ENCODE peak calls at places on chromosomes 1 and 21, in nine cellular contexts. F is heart left ventricle, D is dorsolateral prefrontal cortex, P is AG09309, K is fibroblast of lung, Q is IMR-90, R is body of pancreas, Y is endodermal cell, B is left lung. G is an unnamed sample.

GRCh38 chr1:111851552-111851951 is 95.9 kb downstream of the DDX20 start:
- DNase-seq in Q (no peak), F (no peak), D (no peak), R (no peak), B (no peak), P (no peak), Y (peak), K (no peak), G (no peak)

GRCh38 chr21:46509760-46510159 is 51.1 kb downstream of the DIP2A start:
- DNase-seq in F (no peak), R (peak), B (peak), P (no peak), Q (peak), D (no peak), K (no peak), Y (no peak), G (no peak)

GRCh38 chr1:43914576-43915525 is 18.8 kb upstream of the ARTN start:
- DNase-seq in R (no peak), P (no peak), F (peak), D (no peak), B (no peak), Y (no peak), K (no peak), Q (no peak), G (no peak)

GRCh38 chr1:226476657-226477319 is 68.9 kb upstream of the PARP1 start:
- DNase-seq in F (no peak), Y (no peak), P (no peak), D (no peak), Q (peak), R (no peak), B (no peak), K (no peak), G (no peak)

GRCh38 chr1:170536924-170537551 is 5.1 kb downstream of the GORAB start:
- DNase-seq in P (no peak), Y (no peak), Q (no peak), F (no peak), B (no peak), D (no peak), R (no peak), K (peak), G (no peak)

GRCh38 chr1:155192346-155193274 is 15.1 kb downstream of the THBS3 start:
- DNase-seq in D (no peak), B (peak), Q (no peak), K (no peak), R (peak), F (peak), P (no peak), Y (peak), G (no peak)

GRCh38 chr1:4173731-4174130 is 273.7 kb upstream of the C1orf174 start:
- DNase-seq in Y (no peak), D (peak), B (no peak), F (no peak), Q (no peak), R (no peak), P (no peak), K (no peak), G (no peak)

GRCh38 chr1:208083016-208083714 is 161.0 kb downstream of the PLXNA2 start:
- DNase-seq in R (no peak), Y (peak), K (no peak), D (no peak), F (no peak), B (no peak), P (no peak), Q (no peak), G (no peak)

GRCh38 chr1:25048728-25049127 is 118.7 kb upstream of the RUNX3 start:
- DNase-seq in Q (no peak), Y (no peak), K (no peak), R (no peak), B (no peak), D (no peak), P (no peak), F (no peak), G (no peak)

GRCh38 chr1:245863566-245864184 is 643.4 kb downstream of the SMYD3 start:
- DNase-seq in K (peak), Y (no peak), F (no peak), B (no peak), P (no peak), Q (peak), R (no peak), D (no peak), G (no peak)

GRCh38 chr1:44684525-44684924 is 10.0 kb downstream of the ARMH1 start:
- DNase-seq in Y (no peak), K (no peak), Q (no peak), D (no peak), R (no peak), F (no peak), P (no peak), B (peak), G (no peak)

GRCh38 chr21:23853796-23854379 is 1753.4 kb downstream of the MRPL39 start:
- DNase-seq in F (no peak), D (no peak), R (no peak), Q (peak), P (no peak), B (no peak), Y (no peak), K (peak), G (no peak)

GRCh38 chr1:207152792-207153434 is 48.9 kb downstream of the C4BPA start:
- DNase-seq in K (no peak), Y (peak), D (no peak), B (no peak), Q (peak), P (no peak), R (no peak), F (no peak), G (no peak)

GRCh38 chr1:83583351-83584014 is 415.4 kb downstream of the TTLL7 start:
- DNase-seq in R (no peak), P (no peak), Q (no peak), B (no peak), K (no peak), D (no peak), F (no peak), Y (peak), G (no peak)

GRCh38 chr1:31739281-31739853 is 24.8 kb downstream of the ADGRB2 start:
- DNase-seq in F (no peak), K (no peak), R (no peak), B (peak), D (no peak), P (no peak), Y (peak), Q (no peak), G (no peak)

GRCh38 chr1:217734973-217735372 is 103.8 kb downstream of the SPATA17 start:
- DNase-seq in Y (no peak), R (no peak), B (no peak), P (peak), D (no peak), K (peak), Q (no peak), F (no peak), G (no peak)

GRCh38 chr1:11707621-11708276 is 16.2 kb downstream of the DRAXIN start:
- DNase-seq in Q (no peak), Y (peak), P (no peak), R (peak), B (peak), D (no peak), F (peak), K (no peak), G (peak)

GRCh38 chr1:16960560-16961296 is 19.7 kb downstream of the MFAP2 start:
- DNase-seq in F (peak), P (no peak), K (peak), B (peak), R (peak), Q (peak), Y (peak), D (peak), G (peak)

GRCh38 chr1:217721692-217722091 is 90.5 kb downstream of the SPATA17 start:
- DNase-seq in F (no peak), R (no peak), P (no peak), B (no peak), K (peak), D (no peak), Y (no peak), Q (no peak), G (no peak)

GRCh38 chr1:71986181-71986580 is 296.2 kb downstream of the NEGR1 start:
- DNase-seq in D (no peak), Y (no peak), K (peak), B (no peak), R (no peak), P (no peak), F (no peak), Q (peak), G (no peak)

GRCh38 chr1:42189931-42190853 is 25.6 kb upstream of the GUCA2A start:
- DNase-seq in Y (no peak), F (no peak), Q (peak), P (no peak), K (no peak), D (no peak), R (no peak), B (no peak), G (no peak)

GRCh38 chr1:174074757-174075156 is 52.6 kb upstream of the RC3H1 start:
- DNase-seq in F (no peak), Q (peak), Y (no peak), B (no peak), D (no peak), P (peak), R (no peak), K (peak), G (no peak)

GRCh38 chr1:201397675-201398074 is 1.4 kb downstream of the LAD1 start:
- DNase-seq in R (no peak), K (no peak), Q (peak), P (no peak), D (no peak), F (no peak), Y (no peak), B (no peak), G (no peak)

GRCh38 chr1:231040019-231040799 is at the start of gene FAM89A:
- DNase-seq in K (no peak), R (peak), P (no peak), Q (no peak), F (peak), Y (peak), D (no peak), B (peak), G (peak)

GRCh38 chr21:18646114-18646513 is 242.5 kb upstream of the TMPRSS15 start:
- DNase-seq in K (no peak), Q (no peak), P (no peak), D (no peak), R (no peak), B (no peak), Y (no peak), F (no peak), G (no peak)

GRCh38 chr1:119613769-119614358 is 34.2 kb downstream of the ZNF697 start:
- DNase-seq in Y (peak), Q (peak), F (peak), R (peak), K (peak), P (peak), D (peak), B (peak), G (peak)

GRCh38 chr1:15702722-15703550 is 18.8 kb downstream of the PLEKHM2 start:
- DNase-seq in Q (peak), R (peak), Y (peak), B (no peak), K (no peak), D (no peak), P (no peak), F (peak), G (no peak)

GRCh38 chr21:27190601-27191000 is 223.7 kb upstream of the ADAMTS5 start:
- DNase-seq in K (peak), D (no peak), B (peak), P (peak), R (no peak), Y (no peak), F (no peak), Q (peak), G (no peak)

GRCh38 chr1:210257698-210258395 is 25.3 kb downstream of the SERTAD4 start:
- DNase-seq in R (no peak), K (no peak), B (no peak), Q (no peak), D (no peak), P (no peak), Y (no peak), F (no peak), G (no peak)

GRCh38 chr1:11842154-11843041 is 5.2 kb downstream of the NPPA start:
- DNase-seq in P (no peak), Y (no peak), R (no peak), F (peak), B (no peak), Q (peak), D (no peak), K (no peak), G (peak)

GRCh38 chr1:43963890-43964289 is 5.9 kb upstream of the DPH2 start:
- DNase-seq in D (no peak), Q (no peak), K (no peak), P (no peak), R (no peak), F (no peak), Y (no peak), B (no peak), G (no peak)

GRCh38 chr1:9576903-9577302 is 11.8 kb upstream of the TMEM201 start:
- DNase-seq in R (no peak), F (no peak), B (no peak), Y (peak), Q (no peak), K (no peak), D (no peak), P (no peak), G (no peak)

GRCh38 chr1:228061411-228062084 is 21.0 kb upstream of the ARF1 start:
- DNase-seq in B (peak), F (peak), Y (no peak), Q (no peak), R (no peak), P (no peak), K (no peak), D (no peak), G (no peak)

DNA sequence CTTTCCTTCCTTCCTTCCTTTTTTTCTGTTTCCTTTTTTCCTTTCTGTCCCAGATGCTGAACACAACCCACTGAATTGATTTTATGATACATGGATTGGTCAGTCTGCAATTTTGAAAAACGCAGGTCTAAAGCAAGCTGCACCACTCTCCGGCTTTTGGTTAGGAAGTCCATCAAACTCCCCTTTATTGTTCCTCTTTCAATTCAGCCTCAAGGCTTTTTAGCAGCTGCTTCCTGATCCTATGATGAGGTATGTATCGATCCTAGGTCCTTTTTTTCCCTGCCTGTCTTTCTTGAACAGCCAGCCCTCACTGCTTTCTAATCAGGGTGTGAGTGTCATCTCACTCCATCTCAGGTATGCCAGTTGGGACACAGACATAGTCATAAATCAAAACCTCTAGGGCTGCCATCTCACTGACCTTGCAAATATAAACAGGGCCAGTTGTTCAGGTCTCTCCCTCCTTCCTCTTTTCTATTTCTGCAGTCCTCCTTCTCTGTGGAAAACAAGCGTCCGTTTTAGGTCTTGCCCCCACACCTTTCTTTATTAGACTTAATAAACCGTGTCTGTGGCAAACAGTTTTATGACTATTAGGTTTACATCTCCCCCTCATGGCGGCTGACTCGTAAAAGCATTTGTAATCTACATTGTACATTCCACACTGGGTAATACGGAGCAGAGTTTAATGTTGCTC is 11.4 kb downstream of the STYXL2 start:
- DNase-seq in B (no peak), Q (no peak), K (no peak), D (no peak), P (no peak), F (no peak), Y (peak), R (no peak), G (no peak)
- TF ChIP-seq CTCF in B (no peak), Q (no peak), K (no peak), D (no peak), P (no peak), F (no peak), Y (no peak), R (no peak), G (no peak)

DNA sequence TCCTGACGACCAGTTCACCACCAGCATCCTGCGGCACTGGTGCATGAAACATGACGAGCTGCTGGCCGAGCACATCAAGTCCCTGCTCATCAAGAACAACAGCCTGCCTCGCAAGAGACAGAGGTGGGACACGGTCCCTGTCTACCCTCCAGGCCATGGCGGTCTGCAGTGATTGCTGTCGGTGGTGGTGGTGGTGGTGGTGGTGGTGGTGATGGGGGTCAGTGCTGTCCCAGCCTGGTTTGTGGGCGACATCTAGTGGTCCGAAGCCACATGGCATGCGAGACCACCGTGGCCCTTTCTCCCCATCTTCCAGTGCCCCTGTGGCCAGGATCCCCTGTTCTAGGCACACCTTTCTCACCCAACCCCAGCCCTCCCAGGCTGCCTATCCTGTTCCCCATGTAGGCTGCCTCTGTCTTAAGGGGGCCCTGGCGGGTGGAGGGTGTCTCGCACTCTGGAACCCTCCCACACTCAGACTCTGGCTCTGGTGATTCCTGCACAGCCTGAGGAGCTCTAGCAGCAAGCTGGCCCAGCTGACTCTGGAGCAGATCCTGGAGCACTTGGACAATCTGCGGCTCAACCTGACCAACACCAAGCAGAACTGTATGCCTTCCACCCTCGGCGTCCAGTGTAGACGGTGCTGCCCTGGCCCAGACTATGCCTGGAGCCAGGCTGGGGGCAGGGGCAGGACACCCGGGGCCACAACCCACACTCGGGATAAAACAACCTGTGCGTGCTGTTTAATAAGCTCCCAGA is 3.2 kb upstream of the SLC27A3 start:
- DNase-seq in Y (peak), F (no peak), P (no peak), R (no peak), K (no peak), B (no peak), Q (no peak), D (no peak), G (no peak)
- TF ChIP-seq CTCF in Y (peak), F (peak), P (peak), R (peak), K (peak), B (peak), Q (peak), D (peak), G (peak)

GRCh38 chr1:1419812-1420653 is 1.0 kb downstream of the ANKRD65 start:
- DNase-seq in Q (no peak), P (no peak), Y (peak), K (no peak), F (no peak), R (peak), B (no peak), D (no peak), G (no peak)
- TF ChIP-seq CTCF in Q (no peak), P (no peak), Y (no peak), K (no peak), F (no peak), R (no peak), B (no peak), D (no peak), G (peak)

GRCh38 chr1:198686069-198686728 is 47.4 kb downstream of the PTPRC start:
- DNase-seq in Y (no peak), Q (peak), F (no peak), B (no peak), K (peak), D (no peak), P (no peak), R (no peak), G (no peak)
- TF ChIP-seq CTCF in Y (peak), Q (peak), F (peak), B (no peak), K (no peak), D (peak), P (peak), R (peak), G (peak)